ENCODE peak calls at places on chromosome 20, in five cellular contexts. H, I, W, B and V are unnamed samples.
A peak's percentile ranks its signal among the peaks of the same experiment; 100 is the strongest.

GRCh38 chr20:9100721-9101120 is 31.8 kb downstream of the PLCB4 start:
- DNase-seq in B (no peak), W (no peak), I (no peak), H (no peak), V (no peak)

GRCh38 chr20:57215426-57215825 is 51.0 kb downstream of the BMP7 start:
- DNase-seq in W (no peak), I (no peak), H (no peak), B (no peak), V (no peak)

GRCh38 chr20:60100780-60101179 is 142.6 kb downstream of the CDH26 start:
- DNase-seq in B (no peak), W (no peak), I (no peak), H (no peak), V (no peak)

GRCh38 chr20:17617868-17618672 is 48.2 kb downstream of the DSTN start:
- DNase-seq in I (no peak), H (no peak), B (no peak), W (no peak), V (no peak)

GRCh38 chr20:7926767-7927166 is 13.5 kb downstream of the HAO1 start:
- DNase-seq in W (no peak), B (no peak), I (peak; percentile 14), H (peak; percentile 51), V (peak; percentile 21)

GRCh38 chr20:7199867-7200266 is 432.4 kb downstream of the BMP2 start:
- DNase-seq in W (no peak), H (no peak), B (no peak), I (no peak), V (no peak)

GRCh38 chr20:36786246-36786645 is 12.7 kb upstream of the DSN1 start:
- DNase-seq in B (no peak), W (no peak), H (no peak), I (no peak), V (no peak)

GRCh38 chr20:24484081-24484450 is 14.6 kb downstream of the SYNDIG1 start:
- DNase-seq in H (no peak), W (no peak), I (no peak), B (no peak), V (no peak)

GRCh38 chr20:38674178-38675133 is 49.8 kb upstream of the SLC32A1 start:
- DNase-seq in H (peak; percentile 53), I (no peak), B (peak; percentile 64), W (peak; percentile 36), V (no peak)

GRCh38 chr20:41182296-41183212 is 45.2 kb downstream of the PLCG1 start:
- DNase-seq in H (no peak), W (no peak), B (no peak), I (no peak), V (no peak)

GRCh38 chr20:37133952-37134351 is 38.2 kb upstream of the RBL1 start:
- DNase-seq in W (no peak), H (no peak), B (no peak), I (no peak), V (no peak)

GRCh38 chr20:8627386-8628030 is 441.4 kb upstream of the PLCB4 start:
- DNase-seq in H (no peak), B (no peak), W (no peak), I (no peak), V (no peak)

GRCh38 chr20:61303675-61304074 is 51.6 kb downstream of the CDH4 start:
- DNase-seq in B (no peak), I (no peak), W (peak; percentile 39), H (no peak), V (no peak)

GRCh38 chr20:37529968-37530600 is 2.4 kb upstream of the BLCAP start:
- DNase-seq in I (no peak), W (no peak), B (no peak), H (no peak), V (no peak)

GRCh38 chr20:58237318-58238182 is 9.1 kb upstream of the ANKRD60 start:
- DNase-seq in W (no peak), B (no peak), I (peak; percentile 31), H (peak; percentile 80), V (peak; percentile 82)

GRCh38 chr20:32338665-32339064 is 19.5 kb upstream of the ASXL1 start:
- DNase-seq in W (no peak), I (no peak), H (no peak), B (no peak), V (no peak)

GRCh38 chr20:40673442-40673841 is 15.6 kb downstream of the MAFB start:
- DNase-seq in W (no peak), H (no peak), I (no peak), B (no peak), V (no peak)

GRCh38 chr20:53609501-53610445 is 16.1 kb upstream of the ZNF217 start:
- DNase-seq in I (peak; percentile 49), W (peak; percentile 97), H (peak; percentile 58), B (peak; percentile 64), V (no peak)

GRCh38 chr20:48238326-48238725 is 453.0 kb upstream of the SULF2 start:
- DNase-seq in H (peak; percentile 95), W (no peak), B (no peak), I (no peak), V (peak; percentile 26)

GRCh38 chr20:50475879-50476292 is 34.3 kb upstream of the PTPN1 start:
- DNase-seq in I (no peak), W (no peak), B (no peak), H (peak; percentile 55), V (no peak)

GRCh38 chr20:17655286-17655651 is 26.8 kb downstream of the RRBP1 start:
- DNase-seq in H (peak; percentile 63), W (no peak), B (no peak), I (no peak), V (no peak)

GRCh38 chr20:51579137-51579536 is 36.6 kb upstream of the NFATC2 start:
- DNase-seq in B (no peak), W (no peak), H (peak; percentile 69), I (peak; percentile 79), V (no peak)

GRCh38 chr20:1893721-1894470 is 1.3 kb upstream of the SIRPA start:
- DNase-seq in W (no peak), B (no peak), I (no peak), H (no peak), V (no peak)

GRCh38 chr20:63381781-63382431 is 20.8 kb upstream of the CHRNA4 start:
- DNase-seq in H (no peak), W (no peak), I (no peak), B (peak; percentile 41), V (no peak)

GRCh38 chr20:840858-841567 is 7.5 kb downstream of the FAM110A start:
- DNase-seq in I (no peak), B (no peak), W (peak; percentile 8), H (peak; percentile 6), V (no peak)